ENCODE peak calls at places on chromosomes 12 and 14, in six cellular contexts. One of them, this sample, is unnamed.

GRCh38 chr12:16939871-16940306 is 333.9 kb upstream of the LMO3 start:
- DNase-seq in GM23338: peak; percentile 93
- DNase-seq in transverse colon: peak; percentile 63
- DNase-seq in stomach: peak; percentile 44
- DNase-seq in prostate gland: no peak
- DNase-seq in breast epithelium: no peak
- DNase-seq in this sample: no peak

GRCh38 chr14:67583711-67584644 is 16.1 kb downstream of the PIGH start:
- DNase-seq in GM23338: peak; percentile 74
- DNase-seq in transverse colon: peak; percentile 41
- DNase-seq in stomach: peak; percentile 42
- DNase-seq in prostate gland: peak; percentile 46
- DNase-seq in breast epithelium: no peak
- DNase-seq in this sample: no peak

GRCh38 chr14:54169254-54169924 is 212.8 kb upstream of the BMP4 start:
- DNase-seq in GM23338: no peak
- DNase-seq in transverse colon: no peak
- DNase-seq in stomach: no peak
- DNase-seq in prostate gland: no peak
- DNase-seq in breast epithelium: no peak
- DNase-seq in this sample: no peak

GRCh38 chr12:6606331-6607131 is 648 bp downstream of the CHD4 start:
- DNase-seq in GM23338: peak; percentile 63
- DNase-seq in transverse colon: peak; percentile 72
- DNase-seq in stomach: peak; percentile 59
- DNase-seq in prostate gland: peak; percentile 38
- DNase-seq in breast epithelium: peak; percentile 56
- DNase-seq in this sample: peak; percentile 91

GRCh38 chr12:91877022-91877421 is 268.6 kb downstream of the BTG1 start:
- DNase-seq in GM23338: no peak
- DNase-seq in transverse colon: peak; percentile 64
- DNase-seq in stomach: peak; percentile 52
- DNase-seq in prostate gland: peak; percentile 13
- DNase-seq in breast epithelium: no peak
- DNase-seq in this sample: peak; percentile 84

GRCh38 chr12:115943630-115944391 is 333.7 kb downstream of the MED13L start:
- DNase-seq in GM23338: no peak
- DNase-seq in transverse colon: no peak
- DNase-seq in stomach: no peak
- DNase-seq in prostate gland: no peak
- DNase-seq in breast epithelium: no peak
- DNase-seq in this sample: no peak

GRCh38 chr14:98958048-98959031 is 313.7 kb downstream of the BCL11B start:
- DNase-seq in GM23338: no peak
- DNase-seq in transverse colon: no peak
- DNase-seq in stomach: no peak
- DNase-seq in prostate gland: no peak
- DNase-seq in breast epithelium: no peak
- DNase-seq in this sample: no peak

GRCh38 chr12:3128498-3129293 is 51.5 kb downstream of the TSPAN9 start:
- DNase-seq in GM23338: no peak
- DNase-seq in transverse colon: no peak
- DNase-seq in stomach: no peak
- DNase-seq in prostate gland: no peak
- DNase-seq in breast epithelium: no peak
- DNase-seq in this sample: no peak

GRCh38 chr12:124595444-124595843 is 28.0 kb upstream of the NCOR2 start:
- DNase-seq in GM23338: no peak
- DNase-seq in transverse colon: no peak
- DNase-seq in stomach: no peak
- DNase-seq in prostate gland: no peak
- DNase-seq in breast epithelium: no peak
- DNase-seq in this sample: no peak

GRCh38 chr12:40336573-40337199 is 111.9 kb downstream of the LRRK2 start:
- DNase-seq in GM23338: peak; percentile 43
- DNase-seq in transverse colon: no peak
- DNase-seq in stomach: no peak
- DNase-seq in prostate gland: no peak
- DNase-seq in breast epithelium: no peak
- DNase-seq in this sample: no peak

GRCh38 chr12:65879878-65880277 is 55.6 kb downstream of the HMGA2 start:
- DNase-seq in GM23338: no peak
- DNase-seq in transverse colon: no peak
- DNase-seq in stomach: no peak
- DNase-seq in prostate gland: no peak
- DNase-seq in breast epithelium: no peak
- DNase-seq in this sample: no peak

GRCh38 chr12:65881348-65881961 is 57.2 kb downstream of the HMGA2 start:
- DNase-seq in GM23338: peak; percentile 54
- DNase-seq in transverse colon: peak; percentile 15
- DNase-seq in stomach: peak; percentile 30
- DNase-seq in prostate gland: no peak
- DNase-seq in breast epithelium: no peak
- DNase-seq in this sample: peak; percentile 35

GRCh38 chr12:65885312-65885711 is 61.0 kb downstream of the HMGA2 start:
- DNase-seq in GM23338: no peak
- DNase-seq in transverse colon: no peak
- DNase-seq in stomach: no peak
- DNase-seq in prostate gland: no peak
- DNase-seq in breast epithelium: no peak
- DNase-seq in this sample: no peak

GRCh38 chr12:65881965-65882413 is 57.7 kb downstream of the HMGA2 start:
- DNase-seq in GM23338: peak; percentile 38
- DNase-seq in transverse colon: peak; percentile 47
- DNase-seq in stomach: peak; percentile 75
- DNase-seq in prostate gland: peak; percentile 50
- DNase-seq in breast epithelium: peak; percentile 69
- DNase-seq in this sample: peak; percentile 64

DNA sequence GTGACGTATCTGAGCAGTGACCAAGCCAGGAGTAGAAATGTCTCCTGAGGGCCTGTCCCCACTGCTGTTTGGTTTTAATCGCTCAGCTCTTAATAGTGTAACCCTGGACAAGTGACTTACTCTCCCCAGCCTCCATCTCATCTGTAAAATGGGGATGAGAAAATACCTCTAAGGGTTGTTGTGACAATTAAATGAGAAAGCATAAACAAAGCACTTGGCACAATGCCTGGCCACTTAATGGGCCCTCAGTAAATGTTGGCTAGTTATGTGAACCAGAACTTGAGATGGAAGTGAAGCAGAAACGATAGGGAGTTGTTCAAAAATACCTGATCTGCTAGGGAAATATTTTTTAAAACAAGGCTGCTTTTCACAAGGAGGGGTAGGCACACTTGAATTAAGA is 58.2 kb downstream of the HMGA2 start:
- DNase-seq in GM23338: no peak
- DNase-seq in transverse colon: no peak
- DNase-seq in stomach: no peak
- DNase-seq in prostate gland: no peak
- DNase-seq in breast epithelium: no peak
- DNase-seq in this sample: no peak
- TF ChIP-seq POLR2AphosphoS5 in GM23338: no peak
- TF ChIP-seq POLR2AphosphoS5 in transverse colon: no peak
- TF ChIP-seq POLR2AphosphoS5 in stomach: no peak
- TF ChIP-seq POLR2AphosphoS5 in prostate gland: no peak
- TF ChIP-seq POLR2AphosphoS5 in breast epithelium: no peak
- TF ChIP-seq POLR2AphosphoS5 in this sample: no peak

GRCh38 chr12:128455849-128456248 is 188.9 kb downstream of the TMEM132C start:
- DNase-seq in GM23338: no peak
- DNase-seq in transverse colon: no peak
- DNase-seq in stomach: no peak
- DNase-seq in prostate gland: no peak
- DNase-seq in breast epithelium: no peak
- DNase-seq in this sample: no peak
- H3K27ac ChIP-seq in GM23338: no peak overlapping the region
- H3K27ac ChIP-seq in transverse colon: no peak overlapping the region
- H3K27ac ChIP-seq in stomach: no peak overlapping the region
- H3K27ac ChIP-seq in prostate gland: no peak overlapping the region
- H3K27ac ChIP-seq in breast epithelium: no peak overlapping the region
- H3K27ac ChIP-seq in this sample: no peak overlapping the region

GRCh38 chr12:57235012-57235727 is 5.7 kb downstream of the SHMT2 start:
- DNase-seq in GM23338: peak; percentile 78
- DNase-seq in transverse colon: no peak
- DNase-seq in stomach: peak; percentile 77
- DNase-seq in prostate gland: no peak
- DNase-seq in breast epithelium: no peak
- DNase-seq in this sample: no peak
- H3K4me1 ChIP-seq in GM23338: peaks cover 49% of the 10 kb centered on the region
- H3K4me1 ChIP-seq in transverse colon: peaks cover 35% of the 10 kb centered on the region
- H3K4me1 ChIP-seq in stomach: peaks cover 71% of the 10 kb centered on the region
- H3K4me1 ChIP-seq in prostate gland: peaks cover 13% of the 10 kb centered on the region
- H3K4me1 ChIP-seq in breast epithelium: peaks cover 12% of the 10 kb centered on the region
- H3K4me1 ChIP-seq in this sample: peaks cover 44% of the 10 kb centered on the region

GRCh38 chr14:100369019-100369418 is 45.9 kb downstream of the SLC25A47 start:
- DNase-seq in GM23338: no peak
- DNase-seq in transverse colon: no peak
- DNase-seq in stomach: no peak
- DNase-seq in prostate gland: no peak
- DNase-seq in breast epithelium: no peak
- DNase-seq in this sample: no peak

GRCh38 chr14:100374270-100374669 is 51.1 kb downstream of the SLC25A47 start:
- DNase-seq in GM23338: no peak
- DNase-seq in transverse colon: no peak
- DNase-seq in stomach: no peak
- DNase-seq in prostate gland: no peak
- DNase-seq in breast epithelium: no peak
- DNase-seq in this sample: no peak

GRCh38 chr14:100372357-100373048 is 49.4 kb downstream of the SLC25A47 start:
- DNase-seq in GM23338: no peak
- DNase-seq in transverse colon: no peak
- DNase-seq in stomach: no peak
- DNase-seq in prostate gland: no peak
- DNase-seq in breast epithelium: no peak
- DNase-seq in this sample: no peak

GRCh38 chr14:100370003-100370402 is 46.9 kb downstream of the SLC25A47 start:
- DNase-seq in GM23338: no peak
- DNase-seq in transverse colon: no peak
- DNase-seq in stomach: no peak
- DNase-seq in prostate gland: no peak
- DNase-seq in breast epithelium: no peak
- DNase-seq in this sample: no peak

DNA sequence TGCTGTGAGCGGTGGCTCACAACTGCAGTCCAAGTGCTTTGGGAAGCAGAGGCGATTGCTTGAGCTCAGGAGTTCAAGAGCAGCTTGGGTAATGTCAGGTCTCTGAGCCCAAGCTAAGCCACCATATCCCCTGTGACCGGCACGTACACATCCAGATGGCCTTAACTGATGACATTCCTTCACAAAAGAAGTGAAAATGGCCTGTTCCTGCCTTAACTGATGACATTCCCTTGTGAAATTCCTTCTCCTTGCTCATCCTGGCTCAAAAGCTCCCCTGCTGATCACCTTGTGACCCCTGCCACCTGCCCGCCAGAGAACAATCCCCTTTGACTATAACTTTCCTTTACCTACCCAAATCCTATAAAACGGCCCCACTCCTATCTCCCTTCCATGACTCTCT is 48.6 kb downstream of the SLC25A47 start:
- DNase-seq in GM23338: peak; percentile 55
- DNase-seq in transverse colon: no peak
- DNase-seq in stomach: no peak
- DNase-seq in prostate gland: no peak
- DNase-seq in breast epithelium: no peak
- DNase-seq in this sample: no peak
- TF ChIP-seq POLR2AphosphoS5 in GM23338: no peak
- TF ChIP-seq POLR2AphosphoS5 in transverse colon: no peak
- TF ChIP-seq POLR2AphosphoS5 in stomach: no peak
- TF ChIP-seq POLR2AphosphoS5 in prostate gland: no peak
- TF ChIP-seq POLR2AphosphoS5 in breast epithelium: no peak
- TF ChIP-seq POLR2AphosphoS5 in this sample: no peak

GRCh38 chr14:50056457-50056856 is 59.9 kb downstream of the VCPKMT start:
- DNase-seq in GM23338: no peak
- DNase-seq in transverse colon: no peak
- DNase-seq in stomach: no peak
- DNase-seq in prostate gland: no peak
- DNase-seq in breast epithelium: no peak
- DNase-seq in this sample: no peak

GRCh38 chr14:50055461-50056228 is 60.7 kb downstream of the VCPKMT start:
- DNase-seq in GM23338: peak; percentile 39
- DNase-seq in transverse colon: no peak
- DNase-seq in stomach: no peak
- DNase-seq in prostate gland: no peak
- DNase-seq in breast epithelium: no peak
- DNase-seq in this sample: no peak

GRCh38 chr14:50058112-50058511 is 58.3 kb downstream of the VCPKMT start:
- DNase-seq in GM23338: no peak
- DNase-seq in transverse colon: no peak
- DNase-seq in stomach: no peak
- DNase-seq in prostate gland: no peak
- DNase-seq in breast epithelium: no peak
- DNase-seq in this sample: no peak

GRCh38 chr14:50059773-50060629 is 56.4 kb downstream of the VCPKMT start:
- DNase-seq in GM23338: no peak
- DNase-seq in transverse colon: no peak
- DNase-seq in stomach: no peak
- DNase-seq in prostate gland: no peak
- DNase-seq in breast epithelium: no peak
- DNase-seq in this sample: no peak

GRCh38 chr14:50057331-50057730 is 59.0 kb downstream of the VCPKMT start:
- DNase-seq in GM23338: no peak
- DNase-seq in transverse colon: no peak
- DNase-seq in stomach: no peak
- DNase-seq in prostate gland: no peak
- DNase-seq in breast epithelium: no peak
- DNase-seq in this sample: no peak
- H3K27ac ChIP-seq in GM23338: no peak overlapping the region
- H3K27ac ChIP-seq in transverse colon: peak overlapping the region; percentile 64
- H3K27ac ChIP-seq in stomach: no peak overlapping the region
- H3K27ac ChIP-seq in prostate gland: no peak overlapping the region
- H3K27ac ChIP-seq in breast epithelium: no peak overlapping the region
- H3K27ac ChIP-seq in this sample: no peak overlapping the region

GRCh38 chr12:44876554-44877275 is 600 bp upstream of the NELL2 start:
- DNase-seq in GM23338: peak; percentile 90
- DNase-seq in transverse colon: no peak
- DNase-seq in stomach: no peak
- DNase-seq in prostate gland: no peak
- DNase-seq in breast epithelium: no peak
- DNase-seq in this sample: peak; percentile 22
- H3K4me1 ChIP-seq in GM23338: peaks cover 13% of the 10 kb centered on the region
- H3K4me1 ChIP-seq in transverse colon: peaks cover 19% of the 10 kb centered on the region
- H3K4me1 ChIP-seq in stomach: peaks cover 23% of the 10 kb centered on the region
- H3K4me1 ChIP-seq in prostate gland: no peaks in the 10 kb centered on the region
- H3K4me1 ChIP-seq in breast epithelium: peaks cover 3% of the 10 kb centered on the region
- H3K4me1 ChIP-seq in this sample: peaks cover 24% of the 10 kb centered on the region